ENCODE peak calls at places on chromosomes 3 and 15, in four cellular contexts. G is IMR-90; S is CD8-positive, alpha-beta T cell; Z is upper lobe of left lung. J is an unnamed sample.

GRCh38 chr3:98556164-98557130 is 24.7 kb downstream of the GPR15 start:
- DNase-seq in Z (no peak), S (peak; percentile 49), G (no peak), J (no peak)

GRCh38 chr3:9398715-9399708 is 1.6 kb downstream of the SETD5 start:
- DNase-seq in G (peak; percentile 66), Z (no peak), S (no peak), J (no peak)

GRCh38 chr3:17740703-17741102 is 1.7 kb downstream of the TBC1D5 start:
- DNase-seq in S (no peak), Z (no peak), G (peak; percentile 83), J (no peak)

GRCh38 chr15:40877691-40878090 is 3.7 kb upstream of the RHOV start:
- DNase-seq in G (no peak), Z (no peak), S (no peak), J (no peak)

GRCh38 chr3:171088984-171089754 is 62.6 kb upstream of the SLC2A2 start:
- DNase-seq in Z (no peak), S (no peak), G (peak; percentile 95), J (no peak)

GRCh38 chr3:127019449-127019848 is 36.5 kb downstream of the PLXNA1 start:
- DNase-seq in Z (peak; percentile 39), S (no peak), G (peak; percentile 45), J (no peak)

GRCh38 chr3:117706037-117706436 is 996.5 kb downstream of the TUSC7 start:
- DNase-seq in Z (no peak), S (no peak), G (peak; percentile 97), J (no peak)

GRCh38 chr3:25021816-25022215 is 406.2 kb upstream of the RARB start:
- DNase-seq in Z (no peak), G (peak; percentile 16), S (no peak), J (no peak)

GRCh38 chr15:58770519-58770856 is 614 bp upstream of the MINDY2 start:
- DNase-seq in G (peak; percentile 84), S (no peak), Z (no peak), J (no peak)

GRCh38 chr3:139238281-139239030 is 105.4 kb upstream of the MRPS22 start:
- DNase-seq in Z (no peak), G (no peak), S (no peak), J (no peak)

GRCh38 chr15:53586815-53587214 is 172.6 kb downstream of the WDR72 start:
- DNase-seq in S (no peak), Z (no peak), G (no peak), J (no peak)

GRCh38 chr3:151197981-151198767 is 4.8 kb downstream of the GPR171 start:
- DNase-seq in S (no peak), G (peak; percentile 74), Z (no peak), J (no peak)

GRCh38 chr3:55061619-55062018 is 133.8 kb upstream of the LRTM1 start:
- DNase-seq in S (no peak), Z (no peak), G (no peak), J (no peak)

GRCh38 chr3:113200351-113200750 is 11.0 kb upstream of the BOC start:
- DNase-seq in G (no peak), S (no peak), Z (no peak), J (no peak)

GRCh38 chr3:130770637-130771036 is 24.0 kb upstream of the PIK3R4 start:
- DNase-seq in S (no peak), G (no peak), Z (no peak), J (no peak)

DNA sequence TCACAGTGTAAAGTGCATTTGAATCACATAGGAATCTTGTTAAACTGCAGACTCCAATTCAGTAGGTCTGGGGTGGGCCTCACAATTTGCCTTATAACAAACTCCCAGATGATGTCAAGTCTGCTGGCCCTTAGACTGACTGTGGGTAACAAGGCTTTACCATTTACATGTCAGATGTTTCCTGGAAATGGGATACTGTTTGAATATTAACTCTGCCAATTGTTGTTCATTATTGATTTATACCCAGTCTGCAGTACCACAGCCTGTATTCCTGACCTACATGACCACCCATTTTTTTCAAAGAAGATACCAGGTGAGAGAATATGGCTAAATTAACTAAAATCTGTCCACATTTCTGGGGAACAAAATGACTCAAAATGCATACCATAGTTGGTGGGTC is 37.2 kb downstream of the CMSS1 start:
- DNase-seq in S (no peak), Z (no peak), G (no peak), J (no peak)
- H3K4me1 ChIP-seq in S (no peaks in the 10 kb centered on the region), Z (no peaks in the 10 kb centered on the region), G (peaks cover 7% of the 10 kb centered on the region), J (peaks cover 5% of the 10 kb centered on the region)

DNA sequence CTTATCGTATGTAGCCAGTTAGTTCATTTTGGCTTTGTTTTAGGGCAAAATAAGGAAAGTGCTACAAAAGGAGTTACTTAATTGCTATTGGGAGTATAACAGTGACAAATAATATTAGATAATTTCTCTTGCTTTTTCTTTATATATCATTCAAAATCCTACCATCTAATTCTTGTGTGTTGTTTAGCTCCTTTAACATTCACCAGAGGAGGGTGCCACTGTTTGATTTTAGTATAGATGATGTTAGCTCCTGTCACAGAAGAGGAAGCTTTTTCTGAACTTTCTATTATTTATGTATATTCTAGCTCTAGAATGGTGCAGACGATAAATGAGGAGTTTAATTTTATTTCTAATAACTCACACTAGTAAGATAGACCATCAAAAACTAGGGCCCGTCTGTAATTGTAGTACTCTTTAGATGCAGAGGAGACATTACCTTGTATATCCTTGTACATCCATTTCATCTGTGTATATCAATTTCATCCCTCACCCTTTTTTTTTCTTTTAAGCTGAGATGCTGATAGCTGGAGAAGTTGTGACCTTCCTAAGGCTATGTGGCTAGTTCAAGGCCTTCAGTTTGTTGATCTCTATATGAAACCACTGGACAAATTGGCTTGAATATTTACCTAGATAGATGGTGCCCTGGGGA is 3.0 kb downstream of the PPM1L start:
- DNase-seq in S (no peak), Z (no peak), G (no peak), J (no peak)
- TF ChIP-seq CTCF in S (no peak), Z (no peak), G (no peak), J (no peak)

GRCh38 chr15:75639191-75639708 is 774 bp downstream of the IMP3 start:
- DNase-seq in S (no peak), G (no peak), Z (no peak), J (no peak)

GRCh38 chr15:75641603-75642002 is 1.6 kb upstream of the IMP3 start:
- DNase-seq in Z (no peak), G (no peak), S (no peak), J (no peak)

GRCh38 chr15:75641176-75641498 is 1.1 kb upstream of the IMP3 start:
- DNase-seq in Z (no peak), G (no peak), S (no peak), J (no peak)

GRCh38 chr15:75639709-75640482 is at the start of gene IMP3:
- DNase-seq in Z (peak; percentile 97), S (peak; percentile 86), G (peak; percentile 95), J (peak; percentile 79)

DNA sequence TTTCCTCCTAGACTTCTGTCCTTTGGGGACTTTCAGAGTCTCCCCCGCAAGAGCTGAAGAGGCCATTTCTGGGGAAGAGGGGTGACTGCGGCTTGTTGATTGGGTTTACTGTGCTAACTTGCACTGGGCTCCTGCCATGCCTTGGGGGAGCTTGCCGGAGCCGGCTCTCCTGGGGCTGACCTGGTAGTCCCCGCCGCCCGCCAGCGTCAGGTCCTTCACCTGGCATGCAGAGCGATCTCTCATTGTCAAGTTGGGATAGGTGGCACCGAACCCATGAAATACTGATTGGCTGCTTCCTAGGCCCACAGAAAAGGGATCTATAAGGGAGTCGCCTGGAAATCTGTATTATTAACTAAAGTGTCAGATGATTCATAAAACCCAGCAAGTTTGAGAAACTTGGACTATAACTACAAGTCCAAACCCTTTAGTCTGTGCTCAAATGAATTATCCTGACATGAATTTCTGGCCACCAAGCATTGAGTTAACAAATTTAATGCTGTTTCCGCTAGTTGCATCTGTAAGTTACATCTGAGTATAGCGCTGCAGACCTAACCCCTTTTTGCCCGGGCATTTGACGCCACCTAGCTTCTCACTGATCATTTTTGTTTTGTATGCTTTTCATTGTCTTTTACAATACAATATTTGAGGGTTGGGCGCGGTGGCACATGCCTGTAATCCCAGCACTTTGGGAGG is 605 bp upstream of the IMP3 start:
- DNase-seq in G (peak; percentile 45), Z (peak; percentile 86), S (peak; percentile 32), J (no peak)
- H3K4me3 ChIP-seq in G (peak overlapping the region; percentile 57), Z (peak overlapping the region; percentile 38), S (peak overlapping the region; percentile 99), J (peak overlapping the region; percentile 90)

DNA sequence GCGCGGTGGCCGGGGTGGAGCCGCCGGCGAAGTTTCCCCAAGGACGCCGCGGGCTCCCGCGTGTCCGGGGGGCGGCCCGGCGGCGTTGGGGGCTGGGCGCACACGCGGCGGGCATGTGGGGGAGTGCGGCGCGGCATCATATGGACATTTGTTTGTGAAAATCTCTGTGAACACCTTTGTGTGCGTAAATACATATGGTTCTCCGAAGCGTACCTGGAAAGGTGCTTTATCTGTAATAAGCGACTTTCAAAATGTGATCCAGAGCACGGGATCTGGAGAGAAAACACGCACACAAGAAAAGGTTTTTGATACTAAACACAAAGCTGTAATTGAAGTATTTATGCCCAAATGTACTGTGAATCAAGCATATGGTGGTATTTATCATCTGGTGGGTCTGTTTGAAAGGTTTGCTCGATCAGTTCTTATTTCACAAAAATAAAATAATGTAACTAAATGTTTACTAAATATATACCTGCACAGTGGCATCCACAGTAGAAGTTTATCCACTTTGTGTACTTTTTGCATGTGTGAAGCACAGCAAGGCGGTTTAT is 727 bp upstream of the TBL1XR1 start:
- DNase-seq in G (no peak), Z (no peak), S (no peak), J (no peak)
- H3K4me1 ChIP-seq in G (peaks cover 8% of the 10 kb centered on the region), Z (peaks cover 26% of the 10 kb centered on the region), S (peaks cover 57% of the 10 kb centered on the region), J (peaks cover 71% of the 10 kb centered on the region)